ENCODE peak calls at places on chromosomes 12 and 14, in nine cellular contexts. F, T, O, G, W, M, B, U and D are unnamed samples.

GRCh38 chr12:6272300-6273208 is 37.9 kb upstream of the PLEKHG6 start:
- DNase-seq in T (no peak), O (peak), F (peak), W (no peak), U (no peak), G (no peak), M (no peak), B (no peak), D (peak)

GRCh38 chr14:23430733-23431105 is 4.7 kb downstream of the MYH7 start:
- DNase-seq in W (no peak), B (no peak), M (no peak), F (no peak), G (no peak), O (no peak), U (peak), T (no peak), D (no peak)

GRCh38 chr14:50333010-50333409 is 20.9 kb downstream of the DMAC2L start:
- DNase-seq in G (peak), O (peak), U (peak), B (no peak), T (no peak), M (no peak), F (no peak), W (peak), D (peak)

GRCh38 chr12:118034429-118035193 is 18.1 kb downstream of the RFC5 start:
- DNase-seq in T (no peak), O (peak), U (no peak), B (no peak), M (no peak), F (no peak), W (peak), G (peak), D (peak)

GRCh38 chr12:104653730-104654328 is 197.1 kb downstream of the CHST11 start:
- DNase-seq in W (no peak), F (no peak), M (no peak), G (no peak), O (no peak), T (no peak), U (no peak), B (no peak), D (no peak)

GRCh38 chr14:63470877-63471565 is 72.2 kb downstream of the PPP2R5E start:
- DNase-seq in T (no peak), F (no peak), B (no peak), U (no peak), G (no peak), M (no peak), O (peak), W (peak), D (no peak)

GRCh38 chr12:45216983-45217485 is 1.1 kb downstream of the ANO6 start:
- DNase-seq in O (no peak), T (no peak), G (no peak), M (no peak), B (no peak), U (no peak), F (no peak), W (no peak), D (no peak)

GRCh38 chr12:71581206-71581605 is 82.4 kb downstream of the ZFC3H1 start:
- DNase-seq in T (no peak), B (no peak), U (no peak), M (no peak), W (no peak), F (no peak), G (no peak), O (peak), D (peak)

GRCh38 chr12:32895688-32896437 is 714 bp downstream of the PKP2 start:
- DNase-seq in F (no peak), U (no peak), G (peak), T (no peak), W (no peak), B (no peak), M (no peak), O (peak), D (no peak)

GRCh38 chr12:7188557-7189397 is 709 bp upstream of the PEX5 start:
- DNase-seq in G (peak), U (peak), O (peak), F (no peak), B (peak), T (no peak), M (no peak), W (peak), D (peak)

GRCh38 chr14:54338696-54339317 is 58.0 kb upstream of the CDKN3 start:
- DNase-seq in U (no peak), W (peak), B (no peak), O (peak), M (no peak), G (no peak), T (no peak), F (no peak), D (peak)

GRCh38 chr14:93975791-93976476 is 436 bp downstream of the ASB2 start:
- DNase-seq in U (no peak), G (no peak), F (no peak), O (no peak), W (no peak), M (no peak), B (no peak), T (no peak), D (no peak)

GRCh38 chr14:104743461-104744380 is 9.2 kb upstream of the SIVA1 start:
- DNase-seq in O (no peak), T (no peak), F (no peak), B (no peak), M (no peak), U (no peak), G (no peak), W (no peak), D (no peak)

GRCh38 chr12:132586929-132587328 is 23.5 kb downstream of the LRCOL1 start:
- DNase-seq in T (no peak), U (no peak), F (no peak), W (no peak), B (no peak), O (no peak), G (no peak), M (no peak), D (no peak)

GRCh38 chr12:120416490-120417216 is 21.3 kb upstream of the COX6A1 start:
- DNase-seq in G (no peak), U (no peak), O (no peak), F (no peak), B (no peak), W (no peak), M (no peak), T (no peak), D (no peak)

GRCh38 chr12:6277982-6278438 is 32.5 kb upstream of the PLEKHG6 start:
- DNase-seq in B (no peak), M (no peak), W (no peak), T (no peak), F (no peak), G (peak), O (peak), U (no peak), D (peak)

GRCh38 chr12:122160761-122161160 is 13.3 kb downstream of the IL31 start:
- DNase-seq in G (no peak), U (no peak), O (no peak), B (no peak), W (no peak), M (no peak), T (no peak), F (no peak), D (no peak)

GRCh38 chr12:12870454-12870853 is 20.9 kb upstream of the GPRC5A start:
- DNase-seq in T (no peak), U (no peak), B (no peak), W (peak), O (peak), G (no peak), F (no peak), M (no peak), D (no peak)

GRCh38 chr12:3342051-3342450 is 149.0 kb upstream of the PRMT8 start:
- DNase-seq in F (no peak), O (no peak), G (peak), M (no peak), W (peak), B (no peak), T (no peak), U (no peak), D (no peak)

GRCh38 chr12:66144796-66145754 is 14.5 kb upstream of the LLPH start:
- DNase-seq in U (peak), G (peak), W (peak), M (no peak), F (no peak), B (no peak), O (peak), T (no peak), D (peak)

GRCh38 chr12:61584943-61585342 is 675.3 kb upstream of the USP15 start:
- DNase-seq in U (no peak), G (no peak), T (no peak), W (no peak), B (no peak), F (no peak), M (no peak), O (no peak), D (no peak)

GRCh38 chr14:43005807-43006206 is 1399.1 kb downstream of the LRFN5 start:
- DNase-seq in T (no peak), O (no peak), F (no peak), W (no peak), M (no peak), B (no peak), U (no peak), G (no peak), D (no peak)

GRCh38 chr12:50627491-50627890 is 122.7 kb downstream of the DIP2B start:
- DNase-seq in B (no peak), O (no peak), W (no peak), F (no peak), U (no peak), T (no peak), M (no peak), G (no peak), D (no peak)

GRCh38 chr12:30427555-30427954 is 268.1 kb downstream of the IPO8 start:
- DNase-seq in O (no peak), B (no peak), G (no peak), M (no peak), T (no peak), U (no peak), W (no peak), F (no peak), D (no peak)

GRCh38 chr14:28765907-28766504 is 581 bp upstream of the FOXG1 start:
- DNase-seq in F (no peak), G (no peak), T (no peak), M (no peak), W (no peak), O (no peak), B (no peak), U (no peak), D (no peak)
- H3K27ac ChIP-seq in F (no peak), G (no peak), T (peak), M (no peak), W (no peak), O (no peak), B (peak), U (no peak), D (no peak)

GRCh38 chr14:77140343-77140936 is 1.2 kb downstream of the ZDHHC22 start:
- DNase-seq in W (no peak), M (no peak), B (no peak), G (no peak), F (no peak), T (no peak), U (no peak), O (no peak), D (no peak)
- H3K27ac ChIP-seq in W (no peak), M (no peak), B (no peak), G (no peak), F (no peak), T (no peak), U (no peak), O (no peak), D (no peak)

GRCh38 chr12:124369055-124369900 is 74.4 kb downstream of the RFLNA start:
- DNase-seq in U (peak), B (peak), F (no peak), M (no peak), G (peak), O (no peak), W (peak), T (no peak), D (peak)
- H3K27ac ChIP-seq in U (peak), B (peak), F (peak), M (peak), G (peak), O (peak), W (peak), T (peak), D (peak)

GRCh38 chr12:108266131-108266530 is 73.0 kb downstream of the CMKLR1 start:
- DNase-seq in M (no peak), T (no peak), G (no peak), B (no peak), F (no peak), W (no peak), U (no peak), O (no peak), D (no peak)
- H3K27ac ChIP-seq in M (no peak), T (no peak), G (no peak), B (no peak), F (no peak), W (no peak), U (no peak), O (no peak), D (no peak)

GRCh38 chr14:100078216-100078780 is 13.1 kb downstream of the EVL start:
- DNase-seq in W (no peak), T (no peak), G (no peak), U (no peak), B (no peak), M (no peak), F (no peak), O (no peak), D (no peak)
- H3K27ac ChIP-seq in W (no peak), T (peak), G (no peak), U (peak), B (peak), M (no peak), F (no peak), O (no peak), D (no peak)

GRCh38 chr14:68561531-68562007 is 231.3 kb downstream of the ZFP36L1 start:
- DNase-seq in F (no peak), U (no peak), M (no peak), T (no peak), W (no peak), O (no peak), G (no peak), B (no peak), D (no peak)
- H3K27ac ChIP-seq in F (no peak), U (no peak), M (peak), T (no peak), W (no peak), O (peak), G (no peak), B (no peak), D (peak)

GRCh38 chr14:82390586-82390985 is 856.9 kb upstream of the SEL1L start:
- DNase-seq in G (no peak), F (no peak), O (no peak), U (no peak), M (no peak), T (no peak), W (no peak), B (no peak), D (no peak)

GRCh38 chr14:82388488-82388887 is 854.8 kb upstream of the SEL1L start:
- DNase-seq in F (no peak), T (no peak), G (no peak), O (no peak), M (no peak), W (no peak), B (no peak), U (no peak), D (no peak)

GRCh38 chr14:82385043-82385442 is 851.4 kb upstream of the SEL1L start:
- DNase-seq in W (no peak), M (no peak), F (no peak), U (no peak), B (no peak), G (peak), O (no peak), T (no peak), D (no peak)

GRCh38 chr14:82387699-82388098 is 854.0 kb upstream of the SEL1L start:
- DNase-seq in G (peak), M (no peak), W (no peak), O (peak), T (no peak), F (no peak), U (no peak), B (no peak), D (no peak)
- H3K27ac ChIP-seq in G (no peak), M (no peak), W (no peak), O (no peak), T (peak), F (peak), U (peak), B (peak), D (no peak)

GRCh38 chr12:110578522-110579238 is 4.4 kb downstream of the PPTC7 start:
- DNase-seq in B (no peak), F (no peak), M (no peak), W (no peak), G (no peak), U (no peak), O (peak), T (no peak), D (no peak)

GRCh38 chr12:110577717-110578521 is 5.2 kb downstream of the PPTC7 start:
- DNase-seq in B (no peak), T (no peak), O (peak), W (peak), G (no peak), U (no peak), M (no peak), F (no peak), D (peak)

GRCh38 chr12:110579889-110580253 is 3.2 kb downstream of the PPTC7 start:
- DNase-seq in U (no peak), O (no peak), G (no peak), W (no peak), F (no peak), T (no peak), M (no peak), B (no peak), D (no peak)

GRCh38 chr12:110581951-110582285 is 1.2 kb downstream of the PPTC7 start:
- DNase-seq in F (no peak), G (no peak), B (no peak), W (no peak), U (no peak), M (no peak), O (no peak), T (no peak), D (no peak)

GRCh38 chr12:110579239-110579888 is 3.8 kb downstream of the PPTC7 start:
- DNase-seq in G (no peak), B (no peak), M (no peak), T (no peak), O (no peak), W (no peak), F (no peak), U (no peak), D (no peak)
- H3K27ac ChIP-seq in G (no peak), B (peak), M (peak), T (peak), O (peak), W (no peak), F (peak), U (no peak), D (peak)